ENCODE peak calls at places on chromosomes 16 and 17, in five cellular contexts. Q, U, E, D and R are unnamed samples.

GRCh38 chr16:31202402-31203385 is at the start of gene PYCARD:
- DNase-seq in Q (peak; percentile 54), U (peak; percentile 20), E (no peak), D (peak; percentile 58), R (no peak)

GRCh38 chr17:36949461-36949927 is 740 bp downstream of the AATF start:
- DNase-seq in Q (no peak), U (no peak), E (no peak), D (no peak), R (no peak)

GRCh38 chr16:49608801-49609200 is 235.2 kb downstream of the C16orf78 start:
- DNase-seq in Q (peak; percentile 58), U (no peak), E (no peak), D (no peak), R (no peak)

GRCh38 chr17:41652461-41652960 is 28.1 kb upstream of the KRT17 start:
- DNase-seq in Q (no peak), U (no peak), E (no peak), D (no peak), R (no peak)

GRCh38 chr16:56252835-56253234 is 61.5 kb downstream of the GNAO1 start:
- DNase-seq in Q (no peak), U (no peak), E (no peak), D (no peak), R (no peak)

GRCh38 chr16:67833035-67833417 is 9.1 kb upstream of the THAP11 start:
- DNase-seq in Q (peak; percentile 69), U (no peak), E (no peak), D (no peak), R (no peak)

GRCh38 chr17:9982159-9982558 is 77.1 kb upstream of the RCVRN start:
- DNase-seq in Q (no peak), U (no peak), E (no peak), D (no peak), R (no peak)

GRCh38 chr17:59406808-59407381 is 75.4 kb downstream of the YPEL2 start:
- DNase-seq in Q (peak; percentile 88), U (no peak), E (no peak), D (no peak), R (no peak)

GRCh38 chr16:68936729-68937631 is 93.6 kb downstream of the TANGO6 start:
- DNase-seq in Q (peak; percentile 54), U (no peak), E (no peak), D (no peak), R (peak; percentile 4)

GRCh38 chr17:43892672-43892975 is 14.7 kb downstream of the MPP2 start:
- DNase-seq in Q (no peak), U (no peak), E (no peak), D (no peak), R (no peak)

GRCh38 chr17:30332057-30332542 is 1.8 kb downstream of the TMIGD1 start:
- DNase-seq in Q (peak; percentile 40), U (no peak), E (no peak), D (peak; percentile 75), R (no peak)

GRCh38 chr17:31698751-31699150 is 160.3 kb downstream of the COPRS start:
- DNase-seq in Q (no peak), U (no peak), E (no peak), D (no peak), R (no peak)

GRCh38 chr17:48719642-48720262 is 2.6 kb downstream of the PRAC1 start:
- DNase-seq in Q (no peak), U (no peak), E (no peak), D (no peak), R (no peak)